ENCODE peak calls at places on chromosomes 12 and 14, in eight cellular contexts. R is astrocyte, N is IMR-90, F is mesendoderm, C is Peyer's patch, U is ovary, Q is cardiac muscle cell, I is trophoblast cell. X is an unnamed sample. For H3K4me1, the result is how much of the 10 kb centered on the place peaks cover.

GRCh38 chr12:113467514-113468364 is 3.9 kb downstream of the LHX5 start:
- DNase-seq in C (no peak), U (no peak), I (peak), R (no peak), F (no peak), Q (peak), N (no peak), X (no peak)

GRCh38 chr12:95224202-95225170 is 6.9 kb downstream of the VEZT start:
- DNase-seq in Q (peak), U (no peak), N (peak), F (no peak), C (no peak), R (peak), I (peak), X (no peak)

GRCh38 chr12:27780612-27781408 is 774 bp upstream of the MANSC4 start:
- DNase-seq in Q (peak), N (peak), C (peak), U (peak), F (peak), I (peak), R (peak), X (peak)

GRCh38 chr14:88463318-88463717 is 77.9 kb downstream of the SPATA7 start:
- DNase-seq in N (no peak), R (no peak), Q (peak), U (no peak), I (peak), F (peak), C (no peak), X (peak)

GRCh38 chr12:116551952-116552749 is 7.0 kb upstream of the MAP1LC3B2 start:
- DNase-seq in U (no peak), R (peak), Q (no peak), F (no peak), N (peak), I (peak), C (no peak), X (peak)

GRCh38 chr12:47312794-47313426 is 233.2 kb upstream of the AMIGO2 start:
- DNase-seq in U (no peak), R (no peak), C (peak), I (no peak), Q (no peak), F (no peak), N (no peak), X (no peak)

GRCh38 chr14:74478996-74479635 is 14.0 kb downstream of the NPC2 start:
- DNase-seq in N (peak), C (no peak), R (no peak), U (no peak), I (peak), F (peak), Q (peak), X (peak)

GRCh38 chr12:132610896-132611602 is 667 bp upstream of the LRCOL1 start:
- DNase-seq in N (no peak), R (no peak), Q (no peak), F (no peak), C (no peak), U (no peak), I (no peak), X (no peak)

GRCh38 chr12:14185441-14186192 is 179.9 kb upstream of the ATF7IP start:
- DNase-seq in F (peak), Q (peak), N (peak), U (no peak), C (peak), R (peak), I (peak), X (peak)

GRCh38 chr14:94014375-94014774 is 11.8 kb upstream of the OTUB2 start:
- DNase-seq in U (no peak), Q (no peak), I (no peak), N (no peak), C (no peak), F (no peak), R (no peak), X (no peak)

GRCh38 chr12:109863961-109864712 is 16.2 kb downstream of the GLTP start:
- DNase-seq in R (no peak), U (no peak), C (no peak), N (peak), Q (no peak), I (peak), F (peak), X (no peak)

GRCh38 chr12:53532026-53532425 is 24.7 kb upstream of the NPFF start:
- DNase-seq in F (no peak), N (no peak), R (no peak), I (no peak), U (no peak), C (no peak), Q (no peak), X (no peak)

GRCh38 chr14:22333408-22334274 is 255.4 kb downstream of the DAD1 start:
- DNase-seq in N (peak), F (peak), I (peak), Q (no peak), U (no peak), C (no peak), R (peak), X (peak)

GRCh38 chr12:68280240-68280639 is 26.8 kb upstream of the IL22 start:
- DNase-seq in Q (no peak), N (no peak), U (no peak), R (no peak), F (no peak), C (no peak), I (no peak), X (no peak)

GRCh38 chr14:100824156-100824555 is 1.8 kb upstream of the MEG3 start:
- DNase-seq in F (peak), N (peak), U (peak), Q (peak), C (no peak), R (peak), I (peak), X (peak)

GRCh38 chr12:124917841-124918621 is 3.6 kb upstream of the UBC start:
- DNase-seq in R (no peak), F (peak), U (no peak), Q (no peak), I (peak), N (peak), C (no peak), X (no peak)

GRCh38 chr12:110304061-110304551 is 23.1 kb downstream of the ATP2A2 start:
- DNase-seq in C (no peak), U (no peak), N (peak), R (peak), I (no peak), Q (no peak), F (no peak), X (no peak)

GRCh38 chr12:105409881-105410471 is 79.5 kb downstream of the C12orf75 start:
- DNase-seq in N (no peak), Q (peak), U (no peak), I (no peak), C (no peak), R (peak), F (no peak), X (peak)

GRCh38 chr12:4595881-4596280 is 33.9 kb downstream of the DYRK4 start:
- DNase-seq in C (no peak), Q (no peak), R (no peak), U (no peak), F (no peak), I (no peak), N (no peak), X (no peak)

GRCh38 chr12:674272-674781 is 11.1 kb upstream of the NINJ2 start:
- DNase-seq in F (no peak), N (peak), R (no peak), Q (no peak), U (no peak), C (peak), I (no peak), X (peak)

GRCh38 chr12:91381309-91381804 is 198.7 kb upstream of the DCN start:
- DNase-seq in U (peak), Q (peak), R (peak), I (peak), F (peak), N (peak), C (no peak), X (peak)

GRCh38 chr14:103398427-103399195 is 13.4 kb downstream of the MARK3 start:
- DNase-seq in F (no peak), I (no peak), U (no peak), R (peak), Q (no peak), C (no peak), N (peak), X (no peak)

GRCh38 chr12:116827432-116827831 is 53.8 kb downstream of the HRK start:
- DNase-seq in I (no peak), F (peak), R (no peak), C (no peak), U (no peak), Q (no peak), N (no peak), X (no peak)

GRCh38 chr12:122082621-122083356 is 4.2 kb downstream of the MLXIP start:
- DNase-seq in C (no peak), F (peak), U (no peak), R (no peak), N (no peak), Q (no peak), I (peak), X (no peak)

GRCh38 chr12:106360400-106360994 is 2.9 kb downstream of the POLR3B start:
- DNase-seq in N (no peak), U (no peak), Q (no peak), R (no peak), C (no peak), I (no peak), F (no peak), X (no peak)

GRCh38 chr12:110314308-110314707 is 33.3 kb downstream of the ATP2A2 start:
- DNase-seq in F (no peak), U (no peak), C (no peak), I (peak), R (peak), N (peak), Q (no peak), X (peak)

GRCh38 chr12:106245767-106246166 is 2.1 kb downstream of the CKAP4 start:
- DNase-seq in R (peak), N (peak), F (peak), I (peak), C (no peak), Q (no peak), U (no peak), X (peak)

DNA sequence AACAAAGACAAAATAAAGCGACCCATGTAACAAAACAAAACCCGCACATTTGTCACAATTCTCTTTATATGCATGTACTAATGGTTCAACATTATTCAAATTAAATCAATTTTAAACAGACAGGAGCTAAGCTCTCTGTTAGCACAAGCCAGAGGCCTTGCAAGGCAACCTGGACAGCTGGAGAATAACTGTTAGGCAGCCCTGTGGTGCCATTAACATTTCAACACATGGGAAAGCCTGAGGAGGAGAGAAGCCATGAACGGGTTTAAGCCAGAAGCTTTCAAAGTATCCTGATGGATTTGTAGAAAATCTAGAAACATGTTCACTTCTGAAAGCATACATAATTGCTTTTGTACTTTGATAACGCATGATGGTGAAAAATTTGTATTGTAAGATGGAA is 34.3 kb downstream of the PSMC1 start:
- DNase-seq in R (no peak), U (no peak), Q (no peak), C (no peak), F (no peak), I (no peak), N (no peak), X (no peak)
- H3K4me3 ChIP-seq in R (no peak), U (no peak), Q (no peak), C (no peak), F (no peak), I (no peak), N (no peak), X (no peak)

GRCh38 chr14:20682435-20683124 is 1.8 kb upstream of the RNASE4 start:
- DNase-seq in I (peak), R (peak), N (peak), Q (peak), F (peak), U (peak), C (peak), X (peak)
- H3K4me1 ChIP-seq in I (under half), R (under half), N (under half), Q (under half), F (under half), U (under half), C (under half), X (under half)

DNA sequence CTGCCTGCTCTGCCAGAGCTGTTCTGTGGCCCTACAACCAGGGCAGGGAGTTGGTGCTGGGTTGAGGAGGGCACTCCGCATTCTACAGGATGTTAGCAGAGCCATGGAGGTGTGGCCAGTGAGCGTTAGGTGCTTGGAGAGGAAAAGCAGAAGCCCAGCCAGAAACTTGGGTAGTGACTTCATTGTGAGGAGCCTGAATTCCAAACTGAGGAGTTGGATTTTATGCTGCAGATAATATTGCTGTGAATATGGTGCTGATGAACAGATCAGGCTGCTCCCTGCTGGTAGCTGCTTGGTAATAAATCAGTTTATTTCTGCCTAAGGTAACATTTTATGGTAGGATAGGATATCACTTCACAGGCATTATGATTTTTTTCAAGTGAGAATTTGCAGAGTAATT is 7.1 kb upstream of the CCDC175 start:
- DNase-seq in Q (peak), I (no peak), U (no peak), N (peak), R (peak), C (no peak), F (peak), X (peak)
- H3K4me3 ChIP-seq in Q (no peak), I (no peak), U (no peak), N (no peak), R (no peak), C (no peak), F (no peak), X (no peak)

GRCh38 chr12:57455374-57456144 is 452 bp downstream of the INHBE start:
- DNase-seq in C (no peak), F (peak), U (no peak), I (no peak), R (no peak), N (no peak), Q (no peak), X (no peak)
- H3K4me1 ChIP-seq in C (under half), F (under half), U (under half), I (under half), R (under half), N (under half), Q (under half), X (under half)